ENCODE peak calls at places on chromosome 19, in seven cellular contexts. One of them, this sample, is unnamed.
A peak's percentile ranks its signal among the peaks of the same experiment; 100 is the strongest.

GRCh38 chr19:10682397-10683063 is 18.7 kb upstream of the QTRT1 start:
- DNase-seq in mucosa of descending colon: no peak
- DNase-seq in left ventricle myocardium inferior: no peak
- DNase-seq in Peyer's patch: no peak
- DNase-seq in ascending aorta: no peak
- DNase-seq in HCT116: no peak
- DNase-seq in ovary: no peak
- DNase-seq in this sample: no peak

GRCh38 chr19:7883105-7883504 is 5.2 kb upstream of the LRRC8E start:
- DNase-seq in mucosa of descending colon: no peak
- DNase-seq in left ventricle myocardium inferior: no peak
- DNase-seq in Peyer's patch: no peak
- DNase-seq in ascending aorta: no peak
- DNase-seq in HCT116: no peak
- DNase-seq in ovary: no peak
- DNase-seq in this sample: no peak

GRCh38 chr19:35404879-35405622 is 34.2 kb downstream of the GPR42 start:
- DNase-seq in mucosa of descending colon: no peak
- DNase-seq in left ventricle myocardium inferior: no peak
- DNase-seq in Peyer's patch: peak; percentile 63
- DNase-seq in ascending aorta: no peak
- DNase-seq in HCT116: no peak
- DNase-seq in ovary: no peak
- DNase-seq in this sample: no peak

GRCh38 chr19:55660991-55661390 is 6.2 kb downstream of the U2AF2 start:
- DNase-seq in mucosa of descending colon: no peak
- DNase-seq in left ventricle myocardium inferior: no peak
- DNase-seq in Peyer's patch: no peak
- DNase-seq in ascending aorta: no peak
- DNase-seq in HCT116: no peak
- DNase-seq in ovary: peak; percentile 31
- DNase-seq in this sample: no peak

GRCh38 chr19:34298891-34299510 is 44.6 kb downstream of the GARRE1 start:
- DNase-seq in mucosa of descending colon: peak; percentile 64
- DNase-seq in left ventricle myocardium inferior: no peak
- DNase-seq in Peyer's patch: peak; percentile 75
- DNase-seq in ascending aorta: no peak
- DNase-seq in HCT116: no peak
- DNase-seq in ovary: no peak
- DNase-seq in this sample: no peak

GRCh38 chr19:7679017-7679720 is 1.5 kb upstream of the TRAPPC5 start:
- DNase-seq in mucosa of descending colon: peak; percentile 51
- DNase-seq in left ventricle myocardium inferior: no peak
- DNase-seq in Peyer's patch: peak; percentile 85
- DNase-seq in ascending aorta: no peak
- DNase-seq in HCT116: no peak
- DNase-seq in ovary: no peak
- DNase-seq in this sample: no peak

GRCh38 chr19:30360378-30361106 is 11.6 kb upstream of the ZNF536 start:
- DNase-seq in mucosa of descending colon: no peak
- DNase-seq in left ventricle myocardium inferior: no peak
- DNase-seq in Peyer's patch: no peak
- DNase-seq in ascending aorta: no peak
- DNase-seq in HCT116: no peak
- DNase-seq in ovary: no peak
- DNase-seq in this sample: no peak

GRCh38 chr19:34500656-34501120 is 19.1 kb downstream of the WTIP start:
- DNase-seq in mucosa of descending colon: no peak
- DNase-seq in left ventricle myocardium inferior: peak; percentile 18
- DNase-seq in Peyer's patch: peak; percentile 45
- DNase-seq in ascending aorta: no peak
- DNase-seq in HCT116: no peak
- DNase-seq in ovary: no peak
- DNase-seq in this sample: no peak

GRCh38 chr19:31270897-31271568 is 78.2 kb downstream of the TSHZ3 start:
- DNase-seq in mucosa of descending colon: no peak
- DNase-seq in left ventricle myocardium inferior: no peak
- DNase-seq in Peyer's patch: no peak
- DNase-seq in ascending aorta: no peak
- DNase-seq in HCT116: no peak
- DNase-seq in ovary: no peak
- DNase-seq in this sample: no peak

GRCh38 chr19:3313199-3313575 is 53.2 kb upstream of the NFIC start:
- DNase-seq in mucosa of descending colon: no peak
- DNase-seq in left ventricle myocardium inferior: no peak
- DNase-seq in Peyer's patch: no peak
- DNase-seq in ascending aorta: no peak
- DNase-seq in HCT116: no peak
- DNase-seq in ovary: no peak
- DNase-seq in this sample: no peak

GRCh38 chr19:31517466-31518180 is 168.4 kb upstream of the TSHZ3 start:
- DNase-seq in mucosa of descending colon: no peak
- DNase-seq in left ventricle myocardium inferior: no peak
- DNase-seq in Peyer's patch: no peak
- DNase-seq in ascending aorta: no peak
- DNase-seq in HCT116: no peak
- DNase-seq in ovary: no peak
- DNase-seq in this sample: no peak

GRCh38 chr19:56137405-56137804 is 3.7 kb upstream of the ZNF444 start:
- DNase-seq in mucosa of descending colon: peak; percentile 88
- DNase-seq in left ventricle myocardium inferior: no peak
- DNase-seq in Peyer's patch: peak; percentile 82
- DNase-seq in ascending aorta: no peak
- DNase-seq in HCT116: no peak
- DNase-seq in ovary: no peak
- DNase-seq in this sample: no peak

GRCh38 chr19:1616875-1617274 is 11.6 kb upstream of the UQCR11 start:
- DNase-seq in mucosa of descending colon: no peak
- DNase-seq in left ventricle myocardium inferior: no peak
- DNase-seq in Peyer's patch: no peak
- DNase-seq in ascending aorta: no peak
- DNase-seq in HCT116: no peak
- DNase-seq in ovary: no peak
- DNase-seq in this sample: no peak

GRCh38 chr19:1619094-1619439 is 13.8 kb upstream of the UQCR11 start:
- DNase-seq in mucosa of descending colon: no peak
- DNase-seq in left ventricle myocardium inferior: no peak
- DNase-seq in Peyer's patch: no peak
- DNase-seq in ascending aorta: no peak
- DNase-seq in HCT116: no peak
- DNase-seq in ovary: no peak
- DNase-seq in this sample: no peak

GRCh38 chr19:1616396-1616795 is 11.1 kb upstream of the UQCR11 start:
- DNase-seq in mucosa of descending colon: no peak
- DNase-seq in left ventricle myocardium inferior: no peak
- DNase-seq in Peyer's patch: no peak
- DNase-seq in ascending aorta: no peak
- DNase-seq in HCT116: no peak
- DNase-seq in ovary: no peak
- DNase-seq in this sample: no peak

GRCh38 chr19:1619703-1620102 is 14.4 kb upstream of the UQCR11 start:
- DNase-seq in mucosa of descending colon: no peak
- DNase-seq in left ventricle myocardium inferior: no peak
- DNase-seq in Peyer's patch: no peak
- DNase-seq in ascending aorta: no peak
- DNase-seq in HCT116: no peak
- DNase-seq in ovary: no peak
- DNase-seq in this sample: no peak

DNA sequence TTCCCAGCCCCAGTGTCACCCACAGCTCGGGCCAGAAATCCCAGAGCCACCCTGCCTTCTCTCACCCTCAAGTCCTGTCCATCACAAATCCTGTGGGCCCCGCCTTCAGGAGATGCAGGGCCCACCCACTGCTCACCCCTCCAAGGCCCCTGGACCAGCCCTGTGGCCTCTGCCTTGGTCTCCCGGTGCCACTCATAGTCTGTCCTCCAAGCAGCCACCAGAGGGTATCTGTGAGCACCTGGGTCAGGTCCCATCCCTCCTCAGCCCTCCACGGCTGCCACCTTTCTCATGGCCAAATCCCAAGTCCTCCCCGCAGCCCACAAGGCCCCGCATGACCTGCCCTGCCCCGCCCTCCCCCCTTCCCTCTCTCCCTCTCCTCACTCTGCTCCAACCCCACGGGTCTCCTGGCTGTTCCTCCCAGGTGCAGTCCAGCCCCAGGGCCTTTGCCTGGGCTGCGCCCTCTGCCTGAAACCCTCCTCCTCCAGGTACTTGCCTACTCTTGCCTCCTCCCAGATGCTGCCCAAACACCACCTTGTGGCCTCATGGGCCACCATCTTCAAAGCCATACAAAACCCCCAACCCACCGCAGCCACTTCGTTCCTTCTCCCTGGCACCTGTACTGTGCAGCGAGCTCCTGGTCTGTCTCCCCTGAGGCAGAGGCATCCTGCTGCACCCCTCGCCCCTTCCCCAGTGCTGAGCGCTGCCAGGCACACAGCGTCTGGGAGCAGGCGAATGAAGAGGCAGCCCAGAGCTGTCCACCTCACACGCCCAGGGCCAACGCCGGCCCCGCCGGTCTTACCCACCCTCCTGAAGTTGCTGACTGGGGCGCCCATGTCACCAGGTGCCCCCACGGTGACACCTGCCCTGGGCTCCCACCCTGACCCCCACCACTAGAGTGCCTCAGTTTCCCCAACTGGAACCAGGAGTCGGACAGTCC is 13.2 kb upstream of the UQCR11 start:
- DNase-seq in mucosa of descending colon: peak; percentile 61
- DNase-seq in left ventricle myocardium inferior: no peak
- DNase-seq in Peyer's patch: peak; percentile 75
- DNase-seq in ascending aorta: no peak
- DNase-seq in HCT116: peak; percentile 29
- DNase-seq in ovary: no peak
- DNase-seq in this sample: peak; percentile 26
- TF ChIP-seq CTCF in mucosa of descending colon: no peak
- TF ChIP-seq CTCF in left ventricle myocardium inferior: peak; percentile 51
- TF ChIP-seq CTCF in Peyer's patch: peak; percentile 62
- TF ChIP-seq CTCF in ascending aorta: peak; percentile 13
- TF ChIP-seq CTCF in HCT116: peak; percentile 62
- TF ChIP-seq CTCF in ovary: no peak
- TF ChIP-seq CTCF in this sample: peak; percentile 30

DNA sequence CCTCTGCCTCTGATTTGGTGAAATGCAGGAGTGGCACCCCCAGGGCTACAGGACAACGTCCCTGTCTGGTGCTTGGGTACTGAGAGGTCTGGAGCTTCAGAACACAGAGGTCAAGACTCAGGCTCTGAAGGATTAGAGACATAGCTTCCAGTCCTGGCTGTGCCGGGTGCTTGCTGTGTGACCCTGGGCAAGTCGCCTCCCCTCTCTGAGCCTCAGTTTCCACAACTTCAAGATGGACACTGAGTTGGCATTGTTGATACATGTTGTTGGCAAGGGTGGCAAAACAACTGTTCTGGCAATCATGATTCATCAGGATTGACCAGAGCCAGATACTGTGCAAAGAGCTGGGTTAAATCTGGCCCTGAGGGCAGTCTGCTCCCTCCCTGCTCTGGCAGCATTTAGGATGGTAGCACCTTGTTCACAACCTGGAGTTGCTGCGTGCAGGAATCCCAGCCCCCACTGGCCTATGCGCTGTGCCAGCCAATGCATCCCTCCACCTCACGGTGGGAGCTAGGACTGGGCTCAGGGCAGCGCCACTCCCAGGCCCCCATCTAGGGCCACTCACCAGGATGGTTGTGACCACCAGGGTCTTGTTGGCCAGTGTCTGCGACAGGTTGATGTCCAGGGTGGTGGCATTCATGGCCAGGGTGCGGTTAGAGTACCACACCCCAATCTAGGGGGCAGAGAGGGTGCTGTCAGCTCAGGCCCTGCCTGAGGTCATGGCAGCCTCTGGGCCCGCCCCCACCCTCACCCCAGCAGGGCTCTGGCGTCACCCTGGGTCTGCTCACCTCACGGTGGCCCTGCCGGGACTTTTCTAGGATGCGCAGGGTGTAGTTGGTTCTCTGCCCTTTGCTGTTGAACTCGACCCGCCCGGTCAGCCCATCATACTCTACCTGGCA is 16.7 kb downstream of the GRIK5 start:
- DNase-seq in mucosa of descending colon: no peak
- DNase-seq in left ventricle myocardium inferior: no peak
- DNase-seq in Peyer's patch: no peak
- DNase-seq in ascending aorta: no peak
- DNase-seq in HCT116: no peak
- DNase-seq in ovary: no peak
- DNase-seq in this sample: no peak
- H3K4me1 ChIP-seq in mucosa of descending colon: peaks cover 7% of the 10 kb centered on the region
- H3K4me1 ChIP-seq in left ventricle myocardium inferior: peaks cover 15% of the 10 kb centered on the region
- H3K4me1 ChIP-seq in Peyer's patch: no peaks in the 10 kb centered on the region
- H3K4me1 ChIP-seq in ascending aorta: no peaks in the 10 kb centered on the region
- H3K4me1 ChIP-seq in HCT116: peaks cover 5% of the 10 kb centered on the region
- H3K4me1 ChIP-seq in ovary: no peaks in the 10 kb centered on the region
- H3K4me1 ChIP-seq in this sample: no peaks in the 10 kb centered on the region

GRCh38 chr19:48713041-48713863 is 6.3 kb downstream of the MAMSTR start:
- DNase-seq in mucosa of descending colon: peak; percentile 52
- DNase-seq in left ventricle myocardium inferior: no peak
- DNase-seq in Peyer's patch: no peak
- DNase-seq in ascending aorta: no peak
- DNase-seq in HCT116: no peak
- DNase-seq in ovary: peak; percentile 54
- DNase-seq in this sample: no peak
- H3K4me3 ChIP-seq in mucosa of descending colon: peak overlapping the region; percentile 31
- H3K4me3 ChIP-seq in left ventricle myocardium inferior: peak overlapping the region; percentile 77
- H3K4me3 ChIP-seq in Peyer's patch: peak overlapping the region; percentile 62
- H3K4me3 ChIP-seq in ascending aorta: peak overlapping the region; percentile 64
- H3K4me3 ChIP-seq in HCT116: peak overlapping the region; percentile 88
- H3K4me3 ChIP-seq in ovary: peak overlapping the region; percentile 63
- H3K4me3 ChIP-seq in this sample: peak overlapping the region; percentile 53

GRCh38 chr19:49349567-49349966 is 12.6 kb downstream of the TEAD2 start:
- DNase-seq in mucosa of descending colon: no peak
- DNase-seq in left ventricle myocardium inferior: no peak
- DNase-seq in Peyer's patch: no peak
- DNase-seq in ascending aorta: no peak
- DNase-seq in HCT116: no peak
- DNase-seq in ovary: no peak
- DNase-seq in this sample: no peak

GRCh38 chr19:49344516-49345423 is 9.6 kb downstream of the CD37 start:
- DNase-seq in mucosa of descending colon: no peak
- DNase-seq in left ventricle myocardium inferior: no peak
- DNase-seq in Peyer's patch: no peak
- DNase-seq in ascending aorta: no peak
- DNase-seq in HCT116: no peak
- DNase-seq in ovary: peak; percentile 14
- DNase-seq in this sample: no peak

GRCh38 chr19:49348305-49349188 is 13.3 kb downstream of the CD37 start:
- DNase-seq in mucosa of descending colon: no peak
- DNase-seq in left ventricle myocardium inferior: no peak
- DNase-seq in Peyer's patch: no peak
- DNase-seq in ascending aorta: no peak
- DNase-seq in HCT116: no peak
- DNase-seq in ovary: no peak
- DNase-seq in this sample: no peak

GRCh38 chr19:49347191-49347590 is 12.0 kb downstream of the CD37 start:
- DNase-seq in mucosa of descending colon: no peak
- DNase-seq in left ventricle myocardium inferior: no peak
- DNase-seq in Peyer's patch: no peak
- DNase-seq in ascending aorta: no peak
- DNase-seq in HCT116: no peak
- DNase-seq in ovary: no peak
- DNase-seq in this sample: no peak

DNA sequence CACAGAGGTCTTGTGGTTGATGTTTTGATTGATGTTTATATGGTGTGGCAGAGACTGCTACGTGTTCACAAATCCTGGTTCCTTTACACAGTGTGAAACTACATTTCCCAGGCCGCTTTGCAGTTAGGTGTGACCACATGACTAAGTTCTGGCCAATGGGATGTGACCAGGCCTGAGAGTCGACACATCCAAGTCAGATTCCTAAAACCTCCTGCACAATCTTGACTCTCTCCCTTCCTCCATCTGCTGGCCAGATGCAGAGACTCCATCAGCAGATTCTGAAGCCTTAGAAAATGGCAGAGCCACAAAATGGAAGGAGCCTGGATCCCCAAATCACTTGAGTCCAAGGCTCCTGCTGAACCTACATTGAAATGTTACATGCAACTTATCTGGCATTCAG is 12.6 kb downstream of the CD37 start:
- DNase-seq in mucosa of descending colon: no peak
- DNase-seq in left ventricle myocardium inferior: no peak
- DNase-seq in Peyer's patch: no peak
- DNase-seq in ascending aorta: no peak
- DNase-seq in HCT116: peak; percentile 81
- DNase-seq in ovary: no peak
- DNase-seq in this sample: peak; percentile 55
- TF ChIP-seq CTCF in mucosa of descending colon: no peak
- TF ChIP-seq CTCF in left ventricle myocardium inferior: no peak
- TF ChIP-seq CTCF in Peyer's patch: no peak
- TF ChIP-seq CTCF in ascending aorta: no peak
- TF ChIP-seq CTCF in HCT116: peak; percentile 43
- TF ChIP-seq CTCF in ovary: no peak
- TF ChIP-seq CTCF in this sample: peak; percentile 28